ENCODE peak calls at places on chromosomes 1 and 21, in five cellular contexts. One of them, this sample, is unnamed.
A peak's percentile ranks its signal among the peaks of the same experiment; 100 is the strongest.

GRCh38 chr21:28133116-28133515 is 859.6 kb downstream of the LTN1 start:
- DNase-seq in HTR-8/SVneo: no peak
- DNase-seq in AG10803: peak; percentile 51
- DNase-seq in activated T-helper 1 cell treated with anti-CD3 and anti-CD28 coated beads, Interleukin-2, amount 50 U/mL, for 16 hours: no peak
- DNase-seq in activated effector memory CD4-positive, alpha-beta T cell treated with anti-CD3 and anti-CD28 coated beads, Interleukin-2, amount 50 U/mL, for 16 hours: no peak
- DNase-seq in this sample: peak; percentile 11

GRCh38 chr1:206556748-206557635 is 49.7 kb downstream of the RASSF5 start:
- DNase-seq in HTR-8/SVneo: peak; percentile 42
- DNase-seq in activated T-helper 1 cell treated with anti-CD3 and anti-CD28 coated beads, Interleukin-2, amount 50 U/mL, for 16 hours: peak; percentile 79
- DNase-seq in AG10803: no peak
- DNase-seq in activated effector memory CD4-positive, alpha-beta T cell treated with anti-CD3 and anti-CD28 coated beads, Interleukin-2, amount 50 U/mL, for 16 hours: peak; percentile 95
- DNase-seq in this sample: peak; percentile 73

GRCh38 chr1:8880068-8880676 is 1.7 kb upstream of the ENO1 start:
- DNase-seq in activated effector memory CD4-positive, alpha-beta T cell treated with anti-CD3 and anti-CD28 coated beads, Interleukin-2, amount 50 U/mL, for 16 hours: peak; percentile 76
- DNase-seq in HTR-8/SVneo: no peak
- DNase-seq in activated T-helper 1 cell treated with anti-CD3 and anti-CD28 coated beads, Interleukin-2, amount 50 U/mL, for 16 hours: no peak
- DNase-seq in AG10803: peak; percentile 99
- DNase-seq in this sample: peak; percentile 91

GRCh38 chr1:84442256-84442655 is 36.8 kb upstream of the RPF1 start:
- DNase-seq in HTR-8/SVneo: peak; percentile 50
- DNase-seq in activated effector memory CD4-positive, alpha-beta T cell treated with anti-CD3 and anti-CD28 coated beads, Interleukin-2, amount 50 U/mL, for 16 hours: no peak
- DNase-seq in activated T-helper 1 cell treated with anti-CD3 and anti-CD28 coated beads, Interleukin-2, amount 50 U/mL, for 16 hours: no peak
- DNase-seq in AG10803: peak; percentile 94
- DNase-seq in this sample: peak; percentile 78

GRCh38 chr1:115052454-115053083 is 22.9 kb downstream of the TSHB start:
- DNase-seq in activated T-helper 1 cell treated with anti-CD3 and anti-CD28 coated beads, Interleukin-2, amount 50 U/mL, for 16 hours: peak; percentile 19
- DNase-seq in activated effector memory CD4-positive, alpha-beta T cell treated with anti-CD3 and anti-CD28 coated beads, Interleukin-2, amount 50 U/mL, for 16 hours: peak; percentile 80
- DNase-seq in AG10803: peak; percentile 35
- DNase-seq in HTR-8/SVneo: no peak
- DNase-seq in this sample: peak; percentile 69

GRCh38 chr1:208055535-208055934 is 144.6 kb upstream of the CD34 start:
- DNase-seq in AG10803: no peak
- DNase-seq in activated effector memory CD4-positive, alpha-beta T cell treated with anti-CD3 and anti-CD28 coated beads, Interleukin-2, amount 50 U/mL, for 16 hours: no peak
- DNase-seq in HTR-8/SVneo: no peak
- DNase-seq in activated T-helper 1 cell treated with anti-CD3 and anti-CD28 coated beads, Interleukin-2, amount 50 U/mL, for 16 hours: no peak
- DNase-seq in this sample: no peak

GRCh38 chr1:235329139-235329808 is 904 bp downstream of the GGPS1 start:
- DNase-seq in activated T-helper 1 cell treated with anti-CD3 and anti-CD28 coated beads, Interleukin-2, amount 50 U/mL, for 16 hours: peak; percentile 30
- DNase-seq in AG10803: peak; percentile 31
- DNase-seq in HTR-8/SVneo: no peak
- DNase-seq in activated effector memory CD4-positive, alpha-beta T cell treated with anti-CD3 and anti-CD28 coated beads, Interleukin-2, amount 50 U/mL, for 16 hours: peak; percentile 84
- DNase-seq in this sample: peak; percentile 21

GRCh38 chr1:181353526-181353925 is 129.8 kb upstream of the CACNA1E start:
- DNase-seq in HTR-8/SVneo: no peak
- DNase-seq in activated effector memory CD4-positive, alpha-beta T cell treated with anti-CD3 and anti-CD28 coated beads, Interleukin-2, amount 50 U/mL, for 16 hours: no peak
- DNase-seq in activated T-helper 1 cell treated with anti-CD3 and anti-CD28 coated beads, Interleukin-2, amount 50 U/mL, for 16 hours: no peak
- DNase-seq in AG10803: no peak
- DNase-seq in this sample: no peak

GRCh38 chr1:98388431-98388830 is 273.1 kb upstream of the SNX7 start:
- DNase-seq in activated effector memory CD4-positive, alpha-beta T cell treated with anti-CD3 and anti-CD28 coated beads, Interleukin-2, amount 50 U/mL, for 16 hours: no peak
- DNase-seq in AG10803: peak; percentile 76
- DNase-seq in activated T-helper 1 cell treated with anti-CD3 and anti-CD28 coated beads, Interleukin-2, amount 50 U/mL, for 16 hours: no peak
- DNase-seq in HTR-8/SVneo: peak; percentile 17
- DNase-seq in this sample: peak; percentile 59

GRCh38 chr21:39630827-39631226 is 18.1 kb downstream of the B3GALT5 start:
- DNase-seq in AG10803: peak; percentile 61
- DNase-seq in activated effector memory CD4-positive, alpha-beta T cell treated with anti-CD3 and anti-CD28 coated beads, Interleukin-2, amount 50 U/mL, for 16 hours: no peak
- DNase-seq in activated T-helper 1 cell treated with anti-CD3 and anti-CD28 coated beads, Interleukin-2, amount 50 U/mL, for 16 hours: no peak
- DNase-seq in HTR-8/SVneo: no peak
- DNase-seq in this sample: no peak